ENCODE peak calls at places on chromosomes 3 and 15, in nine cellular contexts. H is stomach, C is breast epithelium, F is transverse colon, A is spleen, P is GM23338, W is suprapubic skin, E is endothelial cell of umbilical vein, B is HepG2. L is an unnamed sample.
A peak's percentile ranks its signal among the peaks of the same experiment; 100 is the strongest.

GRCh38 chr15:77034620-77035467 is 36.1 kb downstream of the TSPAN3 start:
- DNase-seq in H (peak; percentile 40), C (no peak), F (peak; percentile 61), A (peak; percentile 83), P (peak; percentile 79), W (peak; percentile 66), E (peak; percentile 29), B (no peak), L (peak; percentile 44)

GRCh38 chr15:66698318-66698961 is 3.6 kb upstream of the SMAD6 start:
- DNase-seq in H (peak; percentile 77), C (no peak), F (peak; percentile 76), A (no peak), P (peak; percentile 84), W (no peak), E (peak; percentile 71), B (peak; percentile 67), L (no peak)

GRCh38 chr15:82952156-82953081 is at the start of gene HOMER2:
- DNase-seq in H (peak; percentile 85), C (no peak), F (peak; percentile 15), A (no peak), P (peak; percentile 68), W (no peak), E (no peak), B (peak; percentile 10), L (peak; percentile 91)

GRCh38 chr15:83012038-83012490 is 625 bp upstream of the C15orf40 start:
- DNase-seq in H (no peak), C (no peak), F (no peak), A (no peak), P (peak; percentile 19), W (no peak), E (no peak), B (no peak), L (no peak)

GRCh38 chr3:31361391-31362273 is 171.1 kb upstream of the STT3B start:
- DNase-seq in H (no peak), C (no peak), F (no peak), A (no peak), P (peak; percentile 3), W (no peak), E (no peak), B (no peak), L (no peak)

GRCh38 chr3:43024183-43024865 is 45.2 kb downstream of the GASK1A start:
- DNase-seq in H (no peak), C (no peak), F (no peak), A (no peak), P (no peak), W (no peak), E (no peak), B (no peak), L (no peak)

GRCh38 chr3:128549283-128550112 is 56.5 kb upstream of the GATA2 start:
- DNase-seq in H (peak; percentile 29), C (no peak), F (no peak), A (no peak), P (no peak), W (peak; percentile 76), E (peak; percentile 96), B (peak; percentile 12), L (peak; percentile 66)

GRCh38 chr3:148954981-148955380 is 36.4 kb upstream of the GYG1 start:
- DNase-seq in H (no peak), C (no peak), F (no peak), A (no peak), P (no peak), W (no peak), E (no peak), B (no peak), L (no peak)

GRCh38 chr15:70955151-70955550 is 62.5 kb downstream of the LRRC49 start:
- DNase-seq in H (no peak), C (no peak), F (no peak), A (no peak), P (no peak), W (no peak), E (no peak), B (no peak), L (no peak)

GRCh38 chr3:197499427-197499826 is 56.3 kb downstream of the BDH1 start:
- DNase-seq in H (no peak), C (no peak), F (peak; percentile 75), A (no peak), P (no peak), W (no peak), E (no peak), B (peak; percentile 77), L (no peak)

DNA sequence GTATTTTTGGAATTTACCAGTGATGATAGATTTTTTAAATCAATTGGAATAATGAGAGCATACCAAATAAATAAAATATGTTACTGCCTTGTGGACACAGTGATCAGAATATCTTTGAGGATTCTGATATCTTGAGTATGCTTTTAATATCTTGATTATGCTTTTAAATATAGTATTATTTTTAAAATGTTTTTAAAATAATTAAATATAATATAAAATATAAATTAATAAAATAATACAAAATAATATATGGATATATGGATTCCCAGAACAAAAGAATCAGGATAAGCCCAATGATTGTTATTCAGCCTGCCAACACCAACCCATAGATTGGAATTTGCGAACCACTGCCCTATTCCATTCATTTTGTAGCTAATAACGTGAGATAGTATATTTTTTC is 91.9 kb upstream of the MLF1 start:
- DNase-seq in H (no peak), C (no peak), F (no peak), A (no peak), P (no peak), W (no peak), E (no peak), B (no peak), L (no peak)
- H3K4me1 ChIP-seq in H (no peaks in the 10 kb centered on the region), C (no peaks in the 10 kb centered on the region), F (no peaks in the 10 kb centered on the region), A (no peaks in the 10 kb centered on the region), P (peaks cover 18% of the 10 kb centered on the region), W (no peaks in the 10 kb centered on the region), E (no peaks in the 10 kb centered on the region), B (no peaks in the 10 kb centered on the region), L (no peaks in the 10 kb centered on the region)

GRCh38 chr3:123616593-123616992 is 31.7 kb upstream of the HACD2 start:
- DNase-seq in H (no peak), C (no peak), F (no peak), A (no peak), P (no peak), W (no peak), E (no peak), B (no peak), L (no peak)
- TF ChIP-seq POLR2AphosphoS5 in H (no peak), C (peak; percentile 42), F (peak; percentile 35), A (no peak), P (no peak), W (no peak), E (no peak), B (no peak), L (no peak)

DNA sequence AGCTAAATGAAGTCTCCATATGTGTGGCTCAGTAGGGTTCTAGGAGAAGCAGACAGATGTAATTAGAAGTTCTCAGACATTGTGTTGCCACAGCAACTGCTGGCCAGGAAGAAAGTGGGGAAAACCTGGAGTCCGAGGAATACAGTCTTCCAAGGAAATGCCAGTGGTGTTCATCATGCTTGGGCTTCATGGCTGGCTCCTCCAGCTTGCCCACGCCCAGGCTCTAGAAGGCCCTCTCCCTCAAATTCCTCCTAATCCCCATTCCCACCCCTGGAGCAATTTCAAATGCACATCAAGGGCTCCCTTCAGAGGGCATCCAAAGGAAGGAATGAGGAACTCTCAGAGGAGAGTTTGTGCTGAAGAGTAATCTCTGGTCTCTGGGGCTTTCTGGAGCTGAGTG is 21.9 kb downstream of the FSTL1 start:
- DNase-seq in H (no peak), C (no peak), F (no peak), A (no peak), P (no peak), W (no peak), E (no peak), B (no peak), L (no peak)
- H3K27ac ChIP-seq in H (no peak overlapping the region), C (no peak overlapping the region), F (peak overlapping the region; percentile 6), A (no peak overlapping the region), P (no peak overlapping the region), W (peak overlapping the region; percentile 21), E (no peak overlapping the region), B (no peak overlapping the region), L (no peak overlapping the region)

GRCh38 chr3:66500575-66501482 is at the start of gene LRIG1:
- DNase-seq in H (peak; percentile 100), C (peak; percentile 99), F (peak; percentile 100), A (peak; percentile 100), P (peak; percentile 99), W (peak; percentile 99), E (peak; percentile 99), B (peak; percentile 92), L (peak; percentile 100)

GRCh38 chr3:66497982-66498671 is 2.7 kb downstream of the LRIG1 start:
- DNase-seq in H (no peak), C (no peak), F (no peak), A (no peak), P (no peak), W (no peak), E (peak; percentile 48), B (no peak), L (no peak)

GRCh38 chr3:66498718-66499611 is 1.9 kb downstream of the LRIG1 start:
- DNase-seq in H (no peak), C (no peak), F (no peak), A (no peak), P (no peak), W (no peak), E (peak; percentile 53), B (no peak), L (peak; percentile 57)

GRCh38 chr3:66501483-66502266 is 853 bp upstream of the LRIG1 start:
- DNase-seq in H (no peak), C (no peak), F (no peak), A (no peak), P (no peak), W (no peak), E (no peak), B (no peak), L (peak; percentile 6)

GRCh38 chr3:66499881-66500574 is 794 bp downstream of the LRIG1 start:
- DNase-seq in H (peak; percentile 34), C (no peak), F (peak; percentile 38), A (peak; percentile 90), P (no peak), W (peak; percentile 75), E (no peak), B (no peak), L (peak; percentile 92)
- H3K4me1 ChIP-seq in H (peaks cover 54% of the 10 kb centered on the region), C (peaks cover 2% of the 10 kb centered on the region), F (peaks cover 16% of the 10 kb centered on the region), A (peaks cover 14% of the 10 kb centered on the region), P (peaks cover 47% of the 10 kb centered on the region), W (peaks cover 43% of the 10 kb centered on the region), E (peaks cover 14% of the 10 kb centered on the region), B (peaks cover 71% of the 10 kb centered on the region), L (peaks cover 26% of the 10 kb centered on the region)

DNA sequence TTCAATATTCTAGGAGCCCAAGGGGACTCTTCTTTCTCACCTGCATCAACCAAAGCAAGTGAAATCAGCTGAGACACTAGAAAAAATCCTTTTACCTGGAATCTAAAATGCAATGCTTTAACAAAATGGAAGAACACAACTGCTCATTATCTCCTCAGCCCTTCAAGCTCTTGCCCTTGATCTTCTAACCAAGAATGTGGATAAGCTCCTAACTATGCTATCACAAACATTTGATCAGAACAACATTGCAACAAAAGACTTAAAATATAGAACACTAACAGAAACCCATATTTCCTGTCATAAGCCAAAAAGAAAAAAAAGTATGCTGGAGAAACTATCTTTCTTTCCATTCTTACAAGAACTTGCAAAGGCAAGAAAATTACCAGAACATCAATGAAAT is 12.6 kb downstream of the RBM15B start:
- DNase-seq in H (no peak), C (no peak), F (no peak), A (no peak), P (no peak), W (no peak), E (no peak), B (no peak), L (no peak)
- TF ChIP-seq POLR2AphosphoS5 in H (no peak), C (no peak), F (no peak), A (no peak), P (no peak), W (no peak), E (no peak), B (no peak), L (no peak)